ENCODE peak calls at places on chromosomes 12 and 14, in six cellular contexts. F, M, V, S, T and N are unnamed samples. For H3K27me3 and H3K4me1, the result is how much of the 10 kb centered on the place peaks cover.

GRCh38 chr14:65346895-65347294 is 65.6 kb upstream of the FUT8 start:
- DNase-seq in F (no peak), M (no peak), V (peak), S (no peak), T (no peak), N (no peak)

GRCh38 chr12:121294151-121294889 is 2.2 kb downstream of the CAMKK2 start:
- DNase-seq in F (no peak), M (no peak), V (no peak), S (no peak), T (peak), N (no peak)

GRCh38 chr14:67392123-67392522 is 19.8 kb downstream of the PLEK2 start:
- DNase-seq in F (no peak), M (no peak), V (no peak), S (no peak), T (no peak), N (no peak)

GRCh38 chr12:6337958-6338406 is 3.9 kb downstream of the TNFRSF1A start:
- DNase-seq in F (no peak), M (no peak), V (no peak), S (no peak), T (no peak), N (no peak)

GRCh38 chr14:71225108-71225507 is 317.8 kb downstream of the PCNX1 start:
- DNase-seq in F (no peak), M (no peak), V (no peak), S (no peak), T (no peak), N (no peak)

GRCh38 chr14:60349663-60350365 is 100.8 kb downstream of the PPM1A start:
- DNase-seq in F (no peak), M (peak), V (no peak), S (no peak), T (peak), N (peak)

GRCh38 chr14:103136076-103136340 is 12.7 kb downstream of the TNFAIP2 start:
- DNase-seq in F (no peak), M (no peak), V (no peak), S (no peak), T (no peak), N (no peak)

GRCh38 chr12:105831372-105831771 is 307.4 kb downstream of the NUAK1 start:
- DNase-seq in F (no peak), M (no peak), V (no peak), S (no peak), T (no peak), N (no peak)

GRCh38 chr12:108564724-108565123 is 2.3 kb downstream of the ISCU start:
- DNase-seq in F (no peak), M (no peak), V (peak), S (no peak), T (no peak), N (no peak)

GRCh38 chr12:51322452-51322851 is 1.5 kb downstream of the BIN2 start:
- DNase-seq in F (no peak), M (no peak), V (no peak), S (no peak), T (no peak), N (no peak)

GRCh38 chr12:1830981-1831930 is 10.9 kb downstream of the LRTM2 start:
- DNase-seq in F (no peak), M (peak), V (no peak), S (peak), T (no peak), N (peak)

GRCh38 chr14:91729756-91730155 is 2.1 kb downstream of the CATSPERB start:
- DNase-seq in F (no peak), M (no peak), V (no peak), S (no peak), T (no peak), N (no peak)

GRCh38 chr14:21309956-21310355 is 30.1 kb downstream of the RPGRIP1 start:
- DNase-seq in F (no peak), M (no peak), V (no peak), S (no peak), T (no peak), N (no peak)

GRCh38 chr12:89949457-89950195 is 241.0 kb upstream of the ATP2B1 start:
- DNase-seq in F (no peak), M (no peak), V (no peak), S (no peak), T (peak), N (no peak)

GRCh38 chr14:92591346-92591745 is 77.8 kb downstream of the RIN3 start:
- DNase-seq in F (no peak), M (no peak), V (no peak), S (no peak), T (no peak), N (no peak)

GRCh38 chr14:106622200-106622745 is 1095.9 kb downstream of the TMEM121 start:
- DNase-seq in F (no peak), M (no peak), V (no peak), S (no peak), T (peak), N (no peak)

GRCh38 chr12:7399089-7399488 is 44.9 kb downstream of the CD163L1 start:
- DNase-seq in F (no peak), M (no peak), V (no peak), S (no peak), T (no peak), N (no peak)

GRCh38 chr12:115419145-115419646 is 735.2 kb upstream of the TBX3 start:
- DNase-seq in F (no peak), M (no peak), V (no peak), S (no peak), T (no peak), N (no peak)

GRCh38 chr12:117072106-117072505 is 27.1 kb downstream of the TESC start:
- DNase-seq in F (no peak), M (no peak), V (no peak), S (no peak), T (no peak), N (no peak)

GRCh38 chr12:64560395-64561301 is 49.6 kb upstream of the RASSF3 start:
- DNase-seq in F (no peak), M (peak), V (no peak), S (no peak), T (no peak), N (peak)

GRCh38 chr12:96879301-96879700 is 27.8 kb upstream of the NEDD1 start:
- DNase-seq in F (no peak), M (no peak), V (no peak), S (no peak), T (no peak), N (peak)

GRCh38 chr14:91223028-91223783 is 21.3 kb downstream of the GPR68 start:
- DNase-seq in F (no peak), M (no peak), V (no peak), S (no peak), T (no peak), N (no peak)

GRCh38 chr12:131724534-131724933 is 13.6 kb downstream of the SFSWAP start:
- DNase-seq in F (no peak), M (no peak), V (no peak), S (no peak), T (no peak), N (no peak)

GRCh38 chr12:52137746-52138145 is 54.1 kb downstream of the KRT80 start:
- DNase-seq in F (no peak), M (no peak), V (no peak), S (peak), T (no peak), N (no peak)

GRCh38 chr12:53252349-53252916 is 15.7 kb upstream of the ESPL1 start:
- DNase-seq in F (no peak), M (no peak), V (peak), S (no peak), T (no peak), N (no peak)

GRCh38 chr14:73463411-73463810 is 5.1 kb upstream of the NUMB start:
- DNase-seq in F (no peak), M (no peak), V (peak), S (peak), T (peak), N (peak)

GRCh38 chr14:70886421-70887206 is 20.6 kb upstream of the PCNX1 start:
- DNase-seq in F (no peak), M (no peak), V (no peak), S (peak), T (peak), N (no peak)

GRCh38 chr12:118188690-118189371 is 52.9 kb downstream of the PEBP1 start:
- DNase-seq in F (peak), M (peak), V (no peak), S (no peak), T (no peak), N (peak)

GRCh38 chr14:54102051-54102456 is 145.4 kb upstream of the BMP4 start:
- DNase-seq in F (no peak), M (no peak), V (no peak), S (no peak), T (no peak), N (no peak)

GRCh38 chr14:58697927-58698641 is 60.3 kb downstream of the DACT1 start:
- DNase-seq in F (no peak), M (no peak), V (no peak), S (no peak), T (no peak), N (no peak)

GRCh38 chr12:22312336-22312735 is 22.2 kb downstream of the ST8SIA1 start:
- DNase-seq in F (peak), M (no peak), V (no peak), S (no peak), T (no peak), N (peak)

GRCh38 chr14:99441157-99441870 is 39.3 kb downstream of the SETD3 start:
- DNase-seq in F (no peak), M (no peak), V (no peak), S (no peak), T (no peak), N (no peak)

GRCh38 chr14:61710853-61711817 is 15.8 kb downstream of the HIF1A start:
- DNase-seq in F (no peak), M (no peak), V (no peak), S (no peak), T (no peak), N (no peak)

GRCh38 chr12:6372403-6373003 is 2.9 kb downstream of the SCNN1A start:
- DNase-seq in F (no peak), M (no peak), V (no peak), S (no peak), T (peak), N (peak)

GRCh38 chr12:120199595-120200306 is 1.2 kb downstream of the RPLP0 start:
- DNase-seq in F (no peak), M (peak), V (no peak), S (peak), T (no peak), N (no peak)

GRCh38 chr14:94751321-94751720 is 18.6 kb downstream of the GSC start:
- DNase-seq in F (no peak), M (no peak), V (peak), S (no peak), T (no peak), N (no peak)

GRCh38 chr14:94751956-94752355 is 18.0 kb downstream of the GSC start:
- DNase-seq in F (no peak), M (no peak), V (no peak), S (no peak), T (no peak), N (no peak)

GRCh38 chr14:94752575-94752974 is 17.3 kb downstream of the GSC start:
- DNase-seq in F (no peak), M (no peak), V (no peak), S (peak), T (no peak), N (no peak)

GRCh38 chr14:94754391-94754942 is 15.4 kb downstream of the GSC start:
- DNase-seq in F (no peak), M (no peak), V (peak), S (no peak), T (no peak), N (no peak)

DNA sequence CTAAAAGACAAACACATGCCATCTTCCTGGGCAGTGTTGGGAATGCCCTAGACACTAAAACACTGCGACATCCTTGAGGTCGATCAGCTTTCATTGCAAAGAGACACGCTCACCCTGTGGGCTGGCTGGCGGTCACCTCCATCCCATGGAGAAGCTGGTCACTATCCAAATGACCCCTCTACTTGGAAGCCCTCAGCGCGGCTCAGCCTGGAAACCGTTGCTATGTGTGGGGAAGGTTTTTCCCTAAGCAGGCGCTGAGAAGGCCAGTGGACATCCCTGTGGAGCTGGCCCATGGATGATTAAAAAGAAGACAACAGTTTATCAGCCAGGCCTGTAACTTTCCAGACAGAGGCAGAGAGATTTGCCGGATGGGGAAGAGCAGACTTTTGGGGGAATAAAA is 16.8 kb downstream of the GSC start:
- DNase-seq in F (no peak), M (no peak), V (no peak), S (no peak), T (no peak), N (no peak)
- H3K27me3 ChIP-seq in F (under half), M (under half), V (under half), S (under half), T (under half), N (under half)

GRCh38 chr12:111431772-111432171 is 26.0 kb downstream of the SH2B3 start:
- DNase-seq in F (no peak), M (no peak), V (no peak), S (no peak), T (no peak), N (no peak)
- H3K4me1 ChIP-seq in F (half or more), M (under half), V (half or more), S (half or more), T (under half), N (under half)

GRCh38 chr12:49345840-49346658 is 639 bp upstream of the DNAJC22 start:
- DNase-seq in F (no peak), M (no peak), V (peak), S (no peak), T (no peak), N (no peak)

GRCh38 chr12:49347307-49348237 is 884 bp downstream of the DNAJC22 start:
- DNase-seq in F (no peak), M (peak), V (peak), S (peak), T (peak), N (peak)

GRCh38 chr12:49349266-49349665 is 2.6 kb downstream of the DNAJC22 start:
- DNase-seq in F (no peak), M (no peak), V (peak), S (no peak), T (no peak), N (no peak)

GRCh38 chr12:49346659-49347306 is at the start of gene DNAJC22:
- DNase-seq in F (no peak), M (no peak), V (peak), S (no peak), T (no peak), N (peak)

GRCh38 chr12:49348781-49349180 is 2.1 kb downstream of the DNAJC22 start:
- DNase-seq in F (no peak), M (no peak), V (peak), S (no peak), T (no peak), N (no peak)
- H3K27me3 ChIP-seq in F (under half), M (under half), V (half or more), S (half or more), T (under half), N (under half)

DNA sequence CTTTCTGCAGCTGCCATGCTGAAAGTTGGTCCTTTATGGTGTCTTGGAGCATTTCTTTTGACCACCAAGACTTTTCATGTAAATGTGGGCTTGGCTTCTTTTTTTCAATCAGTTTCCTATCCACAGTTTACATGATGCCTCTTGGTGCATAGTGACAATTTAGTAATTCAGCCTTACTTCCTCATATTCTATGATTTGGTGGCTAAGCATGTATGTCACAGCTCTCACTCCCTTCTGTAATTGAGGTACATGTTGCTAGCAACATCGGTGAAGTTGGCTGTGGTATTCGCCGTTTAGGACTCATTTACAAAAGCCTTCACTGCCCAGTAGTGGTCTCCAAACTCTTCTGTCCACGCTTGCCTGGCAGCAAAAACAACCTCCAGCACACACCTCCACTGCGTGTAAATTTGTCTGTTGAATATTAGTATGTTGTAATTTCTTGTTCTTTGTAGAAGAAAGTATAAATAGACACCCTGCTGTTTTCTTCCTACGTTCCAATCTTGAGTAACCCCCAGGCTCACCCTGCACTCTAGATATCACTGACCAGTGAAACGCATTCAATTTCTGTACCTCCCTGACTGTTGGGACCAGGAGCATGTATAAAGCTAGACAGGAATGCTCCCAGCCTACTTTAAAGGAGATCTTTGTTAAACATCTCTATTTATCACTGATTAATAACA is 90.3 kb downstream of the PPP2R5C start:
- DNase-seq in F (no peak), M (no peak), V (no peak), S (no peak), T (no peak), N (no peak)
- H3K4me1 ChIP-seq in F (half or more), M (under half), V (under half), S (under half), T (under half), N (under half)